ENCODE peak calls at places on chromosomes 16 and 17, in four cellular contexts. D, P, N and I are unnamed samples.

GRCh38 chr16:86594712-86595111 is 16.4 kb downstream of the FOXL1 start:
- DNase-seq in D (no peak), N (no peak), P (peak; percentile 47), I (no peak)

GRCh38 chr17:7204828-7205461 is 14.7 kb downstream of the DLG4 start:
- DNase-seq in N (peak; percentile 42), P (peak; percentile 89), D (peak; percentile 96), I (peak; percentile 77)

GRCh38 chr17:81207610-81208581 is 14.9 kb downstream of the CEP131 start:
- DNase-seq in D (no peak), P (no peak), N (no peak), I (no peak)

GRCh38 chr17:67602974-67603373 is 114.8 kb upstream of the NOL11 start:
- DNase-seq in P (no peak), N (peak; percentile 15), D (peak; percentile 65), I (no peak)

GRCh38 chr17:16273929-16274339 is 56.9 kb downstream of the PIGL start:
- DNase-seq in N (no peak), P (no peak), D (no peak), I (no peak)

GRCh38 chr16:489606-490005 is 37.9 kb upstream of the CAPN15 start:
- DNase-seq in N (no peak), D (no peak), P (no peak), I (no peak)

GRCh38 chr16:84484579-84485254 is 19.7 kb downstream of the MEAK7 start:
- DNase-seq in D (peak; percentile 62), N (no peak), P (peak; percentile 71), I (peak; percentile 30)

GRCh38 chr17:49872776-49873377 is 25.0 kb upstream of the TAC4 start:
- DNase-seq in N (no peak), P (no peak), D (no peak), I (no peak)

GRCh38 chr17:82753201-82753464 is 1.3 kb downstream of the TBCD start:
- DNase-seq in P (no peak), D (no peak), N (no peak), I (no peak)

GRCh38 chr16:53100889-53101288 is 46.1 kb downstream of the CHD9 start:
- DNase-seq in P (no peak), D (no peak), N (no peak), I (no peak)

GRCh38 chr16:11780988-11781680 is 15.9 kb downstream of the ZC3H7A start:
- DNase-seq in D (no peak), N (no peak), P (no peak), I (no peak)

GRCh38 chr17:41404024-41404651 is 6.7 kb upstream of the KRT31 start:
- DNase-seq in P (no peak), N (peak; percentile 94), D (no peak), I (no peak)

GRCh38 chr16:82293671-82294070 is 123.6 kb upstream of the MPHOSPH6 start:
- DNase-seq in P (no peak), N (no peak), D (no peak), I (no peak)

GRCh38 chr17:43902190-43902589 is 5.1 kb downstream of the MPP2 start:
- DNase-seq in N (no peak), P (no peak), D (no peak), I (no peak)

GRCh38 chr17:8123695-8124349 is at the start of gene HES7:
- DNase-seq in D (peak; percentile 50), N (peak; percentile 55), P (no peak), I (no peak)

GRCh38 chr17:71978435-71978834 is 142.4 kb upstream of the SOX9 start:
- DNase-seq in N (peak; percentile 15), D (no peak), P (no peak), I (no peak)

GRCh38 chr17:32621612-32622312 is 135.0 kb downstream of the CDK5R1 start:
- DNase-seq in P (no peak), N (peak; percentile 42), D (no peak), I (no peak)

DNA sequence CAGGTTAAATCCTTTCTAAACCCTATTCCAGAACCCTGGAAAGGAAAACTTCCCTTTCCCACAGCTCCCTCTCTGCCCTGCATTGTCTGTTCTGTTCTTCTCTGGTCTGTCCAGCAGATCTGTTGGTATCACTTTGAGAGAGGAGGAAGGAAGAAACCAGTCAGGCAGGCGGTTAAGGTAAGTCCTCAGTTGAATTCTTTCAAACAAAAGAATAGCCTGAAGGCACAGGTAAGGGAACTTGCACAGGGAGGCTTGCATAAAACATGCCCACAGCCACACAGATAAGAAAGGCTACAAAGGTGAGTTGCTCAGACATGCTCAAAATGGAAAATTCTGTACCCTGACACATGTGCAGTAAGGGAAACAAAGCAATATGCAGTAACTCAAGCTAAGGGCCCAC is 595.7 kb upstream of the CDH5 start:
- DNase-seq in N (no peak), P (no peak), D (no peak), I (no peak)
- H3K27ac ChIP-seq in N (no peak overlapping the region), P (no peak overlapping the region), D (no peak overlapping the region), I (no peak overlapping the region)

DNA sequence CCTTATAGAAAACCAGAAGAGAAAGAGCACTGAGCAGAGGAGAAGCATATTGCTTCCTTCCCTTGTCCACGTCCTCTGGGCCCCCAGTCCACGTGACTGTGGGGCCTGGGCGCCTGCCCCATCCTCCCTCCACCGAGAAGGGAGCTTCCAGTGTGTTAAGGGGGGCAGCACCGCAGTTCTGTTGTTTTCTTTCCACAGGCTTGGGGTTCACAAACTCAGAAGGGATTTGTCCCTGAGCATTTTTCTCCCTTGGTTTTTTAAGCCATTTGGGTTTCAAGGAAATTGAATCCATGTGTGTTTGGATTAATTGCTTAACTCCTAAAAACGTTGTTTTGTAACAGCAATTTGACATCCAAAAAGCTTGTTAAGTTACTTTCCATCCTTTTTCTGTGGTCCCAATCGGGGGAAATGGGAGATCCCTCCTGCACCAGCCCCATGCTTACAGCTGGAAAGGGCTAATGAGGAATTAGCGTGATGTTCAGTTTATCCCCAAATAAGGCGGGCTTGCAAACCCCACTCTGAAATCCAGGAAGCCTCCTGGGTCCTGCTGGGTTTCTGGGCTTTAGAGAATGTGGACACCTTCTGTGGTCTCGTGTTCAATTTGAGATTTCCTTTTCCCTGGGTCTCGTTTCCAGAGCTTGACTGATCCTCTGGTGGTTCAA is 347.4 kb upstream of the TNRC6C start:
- DNase-seq in N (no peak), P (no peak), D (no peak), I (no peak)
- H3K27ac ChIP-seq in N (no peak overlapping the region), P (peak overlapping the region; percentile 62), D (no peak overlapping the region), I (no peak overlapping the region)

GRCh38 chr16:57091990-57092785 is at the start of gene CPNE2:
- DNase-seq in D (peak; percentile 77), P (peak; percentile 84), N (peak; percentile 60), I (peak; percentile 70)
- H3K27ac ChIP-seq in D (peak within 1 kb of the TSS; percentile 24), P (peak within 1 kb of the TSS; percentile 93), N (peak within 1 kb of the TSS; percentile 77), I (peak within 1 kb of the TSS; percentile 96)

GRCh38 chr17:28898261-28898955 is 875 bp upstream of the FLOT2 start:
- DNase-seq in P (peak; percentile 34), N (no peak), D (no peak), I (no peak)

GRCh38 chr17:28897769-28898259 is 281 bp upstream of the FLOT2 start:
- DNase-seq in N (no peak), D (no peak), P (no peak), I (no peak)

GRCh38 chr17:28900986-28901726 is 1.7 kb downstream of the DHRS13 start:
- DNase-seq in N (no peak), D (no peak), P (peak; percentile 56), I (no peak)

GRCh38 chr17:28896884-28897768 is at the start of gene FLOT2:
- DNase-seq in D (peak; percentile 83), P (peak; percentile 86), N (peak; percentile 92), I (no peak)

DNA sequence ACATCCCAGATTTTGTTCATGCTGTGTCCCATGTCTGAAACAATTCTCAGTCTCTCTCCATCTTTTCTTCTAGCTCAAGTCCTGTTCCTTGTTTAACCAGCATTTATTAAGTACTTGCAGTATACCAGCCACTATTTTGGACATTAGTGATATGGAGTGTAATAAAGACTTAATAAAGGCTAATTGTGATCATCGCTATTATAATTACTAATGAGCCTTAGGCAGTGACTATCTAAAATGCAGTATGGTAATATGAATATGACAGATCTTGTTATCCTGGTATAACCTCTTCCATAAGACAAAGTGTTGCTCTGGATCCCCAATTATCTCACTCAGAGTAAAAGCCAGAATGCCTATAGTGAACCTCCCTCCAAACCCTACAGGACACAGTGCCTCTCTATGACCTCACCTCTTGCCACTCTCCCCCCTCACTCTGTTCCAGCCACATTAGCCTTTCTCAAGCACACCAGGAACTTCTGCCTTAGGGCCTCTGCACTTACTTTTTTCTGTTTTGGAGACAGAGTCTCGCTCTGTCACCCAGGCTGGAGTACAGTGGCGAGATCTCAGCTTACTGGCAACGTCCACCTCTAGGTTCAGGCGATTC is 1.8 kb upstream of the FLOT2 start:
- DNase-seq in D (no peak), P (no peak), N (no peak), I (no peak)
- H3K27ac ChIP-seq in D (no peak overlapping the region), P (no peak overlapping the region), N (peak overlapping the region; percentile 62), I (no peak overlapping the region)

DNA sequence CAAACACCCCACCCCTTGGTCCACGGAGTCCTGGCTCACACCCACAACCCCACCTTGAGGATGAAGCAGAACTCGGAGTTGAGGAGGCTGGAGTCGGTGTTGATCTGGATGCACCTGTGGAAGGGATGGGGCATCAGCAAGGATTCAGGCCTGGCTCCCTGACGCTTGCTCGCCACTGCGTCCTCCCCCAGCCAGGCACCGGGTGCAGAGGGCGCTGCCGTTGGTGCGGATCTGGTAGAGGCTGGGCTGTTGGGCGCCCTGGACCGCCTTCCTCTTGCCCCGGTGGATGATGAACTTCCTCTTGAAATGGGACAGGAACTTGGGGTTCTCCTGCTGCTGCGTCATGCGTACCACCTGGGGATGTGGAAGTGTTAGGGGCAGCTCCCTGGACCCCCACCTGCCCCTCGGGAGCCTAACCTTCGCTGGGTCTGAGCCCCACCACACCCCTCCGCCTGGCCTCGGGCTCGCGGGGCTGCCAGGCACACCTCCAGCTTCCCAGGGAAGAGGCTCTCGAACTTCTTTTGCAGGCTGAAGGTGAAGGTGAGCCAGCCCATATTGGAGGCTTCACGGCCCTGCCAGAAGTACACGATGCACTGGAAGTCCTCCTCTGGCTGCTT is 12.3 kb downstream of the FLII start:
- DNase-seq in P (no peak), N (no peak), D (no peak), I (no peak)
- H3K27ac ChIP-seq in P (no peak overlapping the region), N (peak overlapping the region; percentile 93), D (no peak overlapping the region), I (no peak overlapping the region)

GRCh38 chr16:8673611-8674412 is 605 bp upstream of the ABAT start:
- DNase-seq in N (no peak), D (no peak), P (no peak), I (no peak)
- H3K27ac ChIP-seq in N (no peak overlapping the region), D (no peak overlapping the region), P (peak overlapping the region; percentile 66), I (peak overlapping the region; percentile 52)

GRCh38 chr16:85488414-85488813 is 124.7 kb upstream of the GSE1 start:
- DNase-seq in P (no peak), D (no peak), N (no peak), I (no peak)

GRCh38 chr16:85483424-85483823 is 129.7 kb upstream of the GSE1 start:
- DNase-seq in D (no peak), N (no peak), P (no peak), I (no peak)

GRCh38 chr16:85486256-85486915 is 126.7 kb upstream of the GSE1 start:
- DNase-seq in P (no peak), N (no peak), D (no peak), I (no peak)

GRCh38 chr16:85484337-85485295 is 128.5 kb upstream of the GSE1 start:
- DNase-seq in D (no peak), P (no peak), N (no peak), I (no peak)

DNA sequence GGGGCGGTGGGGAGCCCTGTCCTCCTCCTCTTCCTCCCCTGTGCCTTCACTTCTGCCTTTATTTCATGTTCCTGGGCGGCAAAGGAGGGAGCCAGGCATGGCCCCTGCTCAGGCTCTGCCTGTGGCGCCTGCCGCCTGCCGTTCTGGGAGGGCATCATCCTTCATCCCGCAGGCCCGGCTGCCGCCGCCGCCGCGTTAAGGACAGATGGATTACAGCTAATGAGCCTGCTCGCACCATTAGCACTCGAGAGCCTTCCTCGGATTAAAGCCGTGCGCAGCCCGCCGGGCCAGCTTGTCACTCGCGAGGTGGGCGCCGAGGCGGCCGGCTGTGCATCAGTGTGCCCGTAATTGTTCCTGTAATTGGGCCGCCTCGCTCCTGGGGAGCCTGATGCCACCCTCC is 127.7 kb upstream of the GSE1 start:
- DNase-seq in P (no peak), D (no peak), N (no peak), I (no peak)
- H3K27ac ChIP-seq in P (no peak overlapping the region), D (no peak overlapping the region), N (no peak overlapping the region), I (no peak overlapping the region)